ENCODE peak calls at places on chromosomes 5 and 9, in eight cellular contexts. D, E, O, M, P, J, T and U are unnamed samples.
A peak's percentile ranks its signal among the peaks of the same experiment; 100 is the strongest.

GRCh38 chr9:21965401-21965951 is 28.7 kb downstream of the CDKN2A start:
- DNase-seq in M (no peak), P (peak; percentile 72), O (no peak), D (peak; percentile 70), T (peak; percentile 89), E (peak; percentile 40), J (no peak), U (peak; percentile 85)

GRCh38 chr5:175202461-175203065 is 241.4 kb downstream of the DRD1 start:
- DNase-seq in J (peak; percentile 58), E (no peak), P (peak; percentile 43), D (no peak), T (no peak), M (no peak), O (no peak), U (no peak)

GRCh38 chr9:93591706-93592388 is 15.5 kb downstream of the PHF2 start:
- DNase-seq in P (no peak), O (no peak), J (no peak), E (no peak), M (no peak), D (no peak), T (peak; percentile 2), U (no peak)

GRCh38 chr9:69379250-69379982 is 54.4 kb downstream of the ENTREP1 start:
- DNase-seq in J (peak; percentile 53), M (no peak), D (no peak), P (peak; percentile 11), T (peak; percentile 64), O (no peak), E (no peak), U (peak; percentile 46)

GRCh38 chr5:54177058-54177457 is 133.3 kb downstream of the ARL15 start:
- DNase-seq in P (no peak), J (no peak), T (no peak), M (no peak), E (no peak), D (no peak), O (no peak), U (no peak)

GRCh38 chr9:129464972-129465833 is 155.7 kb downstream of the C9orf50 start:
- DNase-seq in D (no peak), P (peak; percentile 23), J (no peak), M (no peak), E (no peak), O (peak; percentile 39), T (peak; percentile 53), U (peak; percentile 57)

GRCh38 chr9:100104314-100104713 is 5.3 kb downstream of the INVS start:
- DNase-seq in O (no peak), J (no peak), T (no peak), P (peak; percentile 68), M (no peak), D (no peak), E (no peak), U (no peak)

GRCh38 chr5:75523275-75523674 is 11.6 kb downstream of the POLK start:
- DNase-seq in P (no peak), E (no peak), T (no peak), M (no peak), O (no peak), D (no peak), J (no peak), U (no peak)

GRCh38 chr5:95822038-95822407 is 503 bp downstream of the GLRX start:
- DNase-seq in J (peak; percentile 33), T (peak; percentile 61), E (no peak), P (peak; percentile 16), M (no peak), D (peak; percentile 70), O (peak; percentile 27), U (no peak)

GRCh38 chr5:88671808-88672499 is 211.0 kb downstream of the MEF2C start:
- DNase-seq in P (no peak), O (no peak), E (no peak), T (no peak), D (no peak), J (no peak), M (no peak), U (no peak)

GRCh38 chr9:34457266-34458012 is 931 bp downstream of the FAM219A start:
- DNase-seq in O (peak; percentile 52), E (peak; percentile 23), J (peak; percentile 61), M (no peak), T (peak; percentile 87), D (peak; percentile 56), P (peak; percentile 61), U (peak; percentile 83)

GRCh38 chr5:6732634-6733410 is 19.6 kb downstream of the TENT4A start:
- DNase-seq in O (peak; percentile 25), J (peak; percentile 93), T (peak; percentile 75), P (peak; percentile 76), D (no peak), E (no peak), M (peak; percentile 53), U (peak; percentile 77)

GRCh38 chr9:33289501-33289900 is 815 bp upstream of the NFX1 start:
- DNase-seq in D (peak; percentile 23), P (no peak), E (no peak), O (no peak), T (peak; percentile 5), J (no peak), M (no peak), U (no peak)

GRCh38 chr5:92916036-92916435 is 665.0 kb downstream of the NR2F1-AS1 start:
- DNase-seq in M (no peak), D (no peak), P (peak; percentile 20), T (peak; percentile 28), O (no peak), J (peak; percentile 5), E (no peak), U (no peak)

GRCh38 chr5:171845857-171846785 is 60.5 kb downstream of the SMIM23 start:
- DNase-seq in T (peak; percentile 75), D (no peak), E (no peak), M (no peak), P (peak; percentile 15), J (peak; percentile 35), O (no peak), U (peak; percentile 31)

GRCh38 chr5:139584137-139584536 is 23.0 kb downstream of the UBE2D2 start:
- DNase-seq in D (no peak), O (no peak), M (no peak), J (no peak), T (no peak), P (no peak), E (no peak), U (no peak)

GRCh38 chr9:124286292-124286931 is 28.7 kb downstream of the NEK6 start:
- DNase-seq in D (peak; percentile 81), P (peak; percentile 89), E (no peak), O (no peak), J (peak; percentile 81), M (peak; percentile 72), T (peak; percentile 60), U (peak; percentile 95)

GRCh38 chr9:81455826-81456225 is 233.5 kb downstream of the TLE1 start:
- DNase-seq in P (no peak), M (no peak), T (no peak), E (no peak), O (peak; percentile 38), J (no peak), D (no peak), U (no peak)